ENCODE peak calls at places on chromosomes 11 and 22, in seven cellular contexts. I is NCI-H69; H is NCI-H226; O is cardiac fibroblast; J is astrocyte of the spinal cord; A is activated naive CD4-positive, alpha-beta T cell treated with anti-CD3 and anti-CD28 coated beads, Interleukin-2, amount 50 U/mL, for 16 hours; U is activated naive CD8-positive, alpha-beta T cell treated with anti-CD3 and anti-CD28 coated beads, Interleukin-2, amount 50 U/mL, for 24 hours. V is an unnamed sample.

GRCh38 chr11:122100222-122101080 is 15.6 kb downstream of the BLID start:
- DNase-seq in I (peak), H (peak), O (peak), J (peak), A (no peak), U (peak), V (peak)

GRCh38 chr11:123111465-123111864 is 49.5 kb upstream of the HSPA8 start:
- DNase-seq in I (peak), H (peak), O (peak), J (peak), A (no peak), U (no peak), V (no peak)

GRCh38 chr11:82757660-82758301 is 24.1 kb upstream of the FAM181B start:
- DNase-seq in I (no peak), H (no peak), O (no peak), J (no peak), A (no peak), U (no peak), V (no peak)

GRCh38 chr11:130178441-130178971 is 18.9 kb downstream of the ST14 start:
- DNase-seq in I (peak), H (no peak), O (peak), J (no peak), A (no peak), U (no peak), V (no peak)

GRCh38 chr11:44016129-44016528 is 31.7 kb upstream of the ACCSL start:
- DNase-seq in I (peak), H (peak), O (peak), J (peak), A (no peak), U (no peak), V (peak)

GRCh38 chr22:28435960-28436359 is 243.7 kb downstream of the TTC28 start:
- DNase-seq in I (no peak), H (no peak), O (no peak), J (no peak), A (no peak), U (no peak), V (no peak)

GRCh38 chr11:9787981-9788521 is 124.2 kb downstream of the SWAP70 start:
- DNase-seq in I (no peak), H (no peak), O (peak), J (peak), A (no peak), U (no peak), V (peak)

GRCh38 chr11:44305643-44306468 is 4.1 kb downstream of the ALX4 start:
- DNase-seq in I (no peak), H (no peak), O (no peak), J (no peak), A (peak), U (peak), V (no peak)

GRCh38 chr22:44164031-44164430 is 16.7 kb upstream of the PARVG start:
- DNase-seq in I (no peak), H (no peak), O (no peak), J (no peak), A (no peak), U (no peak), V (no peak)

GRCh38 chr11:2206291-2206690 is 34.7 kb upstream of the TH start:
- DNase-seq in I (no peak), H (no peak), O (no peak), J (no peak), A (no peak), U (no peak), V (no peak)

GRCh38 chr11:19995131-19995530 is 165.1 kb downstream of the DBX1 start:
- DNase-seq in I (no peak), H (no peak), O (peak), J (peak), A (no peak), U (no peak), V (no peak)

GRCh38 chr11:59207988-59208432 is 4.7 kb downstream of the MPEG1 start:
- DNase-seq in I (peak), H (peak), O (peak), J (peak), A (peak), U (peak), V (no peak)

GRCh38 chr11:130413383-130414106 is 14.9 kb downstream of the ADAMTS8 start:
- DNase-seq in I (peak), H (peak), O (peak), J (peak), A (no peak), U (no peak), V (no peak)

GRCh38 chr11:90204832-90205646 is 17.8 kb downstream of the CHORDC1 start:
- DNase-seq in I (peak), H (peak), O (peak), J (peak), A (no peak), U (no peak), V (no peak)

GRCh38 chr11:45483361-45483760 is 182.1 kb downstream of the CHST1 start:
- DNase-seq in I (no peak), H (no peak), O (no peak), J (no peak), A (no peak), U (no peak), V (no peak)

GRCh38 chr11:73388241-73389133 is 12.3 kb downstream of the RELT start:
- DNase-seq in I (peak), H (peak), O (no peak), J (no peak), A (no peak), U (no peak), V (no peak)

GRCh38 chr11:130831506-130832385 is 84.5 kb downstream of the SNX19 start:
- DNase-seq in I (peak), H (no peak), O (no peak), J (no peak), A (no peak), U (no peak), V (no peak)

GRCh38 chr11:67002297-67002913 is 20.5 kb upstream of the SYT12 start:
- DNase-seq in I (peak), H (no peak), O (no peak), J (no peak), A (no peak), U (no peak), V (no peak)

GRCh38 chr11:112308651-112309050 is 48.0 kb upstream of the PLET1 start:
- DNase-seq in I (no peak), H (no peak), O (no peak), J (no peak), A (no peak), U (no peak), V (no peak)

GRCh38 chr11:93028959-93029536 is 59.6 kb downstream of the MTNR1B start:
- DNase-seq in I (no peak), H (no peak), O (no peak), J (peak), A (no peak), U (no peak), V (no peak)

GRCh38 chr22:44677299-44678244 is 24.4 kb upstream of the PRR5 start:
- DNase-seq in I (no peak), H (no peak), O (no peak), J (no peak), A (no peak), U (no peak), V (no peak)

GRCh38 chr22:47294571-47294970 is 532.1 kb downstream of the TBC1D22A start:
- DNase-seq in I (no peak), H (no peak), O (no peak), J (no peak), A (no peak), U (no peak), V (no peak)

GRCh38 chr11:45176996-45177395 is 30.6 kb downstream of the PRDM11 start:
- DNase-seq in I (peak), H (no peak), O (no peak), J (no peak), A (no peak), U (no peak), V (no peak)

GRCh38 chr22:24240381-24240780 is 4.5 kb downstream of the GGT5 start:
- DNase-seq in I (no peak), H (no peak), O (peak), J (no peak), A (no peak), U (no peak), V (no peak)

GRCh38 chr11:131677832-131678470 is 307.5 kb downstream of the NTM start:
- DNase-seq in I (no peak), H (no peak), O (no peak), J (no peak), A (no peak), U (no peak), V (no peak)

GRCh38 chr11:69144719-69145365 is 10.9 kb upstream of the SMIM38 start:
- DNase-seq in I (no peak), H (no peak), O (no peak), J (no peak), A (no peak), U (peak), V (no peak)

GRCh38 chr11:64867748-64868462 is 10.5 kb downstream of the EHD1 start:
- DNase-seq in I (no peak), H (peak), O (peak), J (no peak), A (peak), U (peak), V (no peak)

GRCh38 chr11:35167451-35167954 is 28.5 kb downstream of the CD44 start:
- DNase-seq in I (no peak), H (no peak), O (peak), J (no peak), A (no peak), U (no peak), V (no peak)

GRCh38 chr22:27641049-27641790 is 160.3 kb downstream of the MN1 start:
- DNase-seq in I (no peak), H (no peak), O (peak), J (no peak), A (no peak), U (no peak), V (no peak)

GRCh38 chr11:10984250-10984649 is 126.4 kb upstream of the ZBED5 start:
- DNase-seq in I (no peak), H (no peak), O (no peak), J (no peak), A (no peak), U (no peak), V (no peak)

GRCh38 chr11:109138200-109138599 is 283.8 kb upstream of the C11orf87 start:
- DNase-seq in I (no peak), H (peak), O (peak), J (no peak), A (no peak), U (no peak), V (no peak)

GRCh38 chr11:104798794-104799193 is 99.5 kb downstream of the CASP12 start:
- DNase-seq in I (no peak), H (no peak), O (no peak), J (peak), A (no peak), U (no peak), V (no peak)

GRCh38 chr11:15095736-15096228 is 18.9 kb upstream of the INSC start:
- DNase-seq in I (no peak), H (no peak), O (no peak), J (no peak), A (no peak), U (no peak), V (no peak)

V was measured in mucosa of gallbladder.